ENCODE peak calls at places on chromosomes 7 and 10, in five cellular contexts. M, F, K, Z and I are unnamed samples.

GRCh38 chr10:76675951-76676587 is 961.5 kb downstream of the KCNMA1 start:
- DNase-seq in M (no peak), F (peak), K (peak), Z (peak), I (peak)

GRCh38 chr7:87875151-87876039 is 765 bp downstream of the SLC25A40 start:
- DNase-seq in M (peak), F (peak), K (peak), Z (peak), I (no peak)

GRCh38 chr7:126803060-126803665 is 449.6 kb downstream of the GRM8 start:
- DNase-seq in M (peak), F (peak), K (no peak), Z (no peak), I (peak)

GRCh38 chr7:137980308-137980707 is 21.6 kb downstream of the CREB3L2 start:
- DNase-seq in M (no peak), F (no peak), K (no peak), Z (no peak), I (no peak)

GRCh38 chr10:98408799-98409198 is 6.2 kb downstream of the PYROXD2 start:
- DNase-seq in M (no peak), F (no peak), K (no peak), Z (no peak), I (no peak)

GRCh38 chr7:111108526-111108925 is 17.6 kb downstream of the LRRN3 start:
- DNase-seq in M (no peak), F (no peak), K (no peak), Z (no peak), I (no peak)

GRCh38 chr7:130008941-130009847 is 42.0 kb downstream of the ZC3HC1 start:
- DNase-seq in M (no peak), F (peak), K (no peak), Z (no peak), I (peak)

GRCh38 chr7:5630670-5631069 is 150.8 kb downstream of the RNF216 start:
- DNase-seq in M (no peak), F (no peak), K (no peak), Z (no peak), I (no peak)

GRCh38 chr10:97003804-97004201 is 171.7 kb downstream of the LCOR start:
- DNase-seq in M (no peak), F (no peak), K (no peak), Z (no peak), I (no peak)

GRCh38 chr10:89653410-89653828 is 8.4 kb upstream of the PANK1 start:
- DNase-seq in M (peak), F (no peak), K (no peak), Z (no peak), I (no peak)

GRCh38 chr10:91907033-91907594 is 2.2 kb downstream of the FGFBP3 start:
- DNase-seq in M (no peak), F (no peak), K (no peak), Z (no peak), I (no peak)

GRCh38 chr7:122092964-122093797 is 50.9 kb downstream of the AASS start:
- DNase-seq in M (peak), F (peak), K (peak), Z (peak), I (peak)

GRCh38 chr7:25893436-25893835 is 258.6 kb upstream of the NFE2L3 start:
- DNase-seq in M (no peak), F (no peak), K (no peak), Z (no peak), I (no peak)

GRCh38 chr7:120794100-120794729 is 63.7 kb downstream of the TSPAN12 start:
- DNase-seq in M (peak), F (peak), K (no peak), Z (no peak), I (no peak)

GRCh38 chr7:127844707-127845331 is 186.4 kb downstream of the LRRC4 start:
- DNase-seq in M (no peak), F (no peak), K (no peak), Z (peak), I (peak)

GRCh38 chr7:149573519-149573918 is 75.9 kb upstream of the ZNF746 start:
- DNase-seq in M (no peak), F (no peak), K (no peak), Z (no peak), I (no peak)

GRCh38 chr7:130831817-130832481 is 97.9 kb upstream of the KLF14 start:
- DNase-seq in M (peak), F (peak), K (no peak), Z (no peak), I (no peak)

GRCh38 chr7:29343379-29343778 is 148.8 kb downstream of the CHN2 start:
- DNase-seq in M (no peak), F (no peak), K (no peak), Z (no peak), I (no peak)

GRCh38 chr7:155021699-155022145 is 18.8 kb upstream of the PAXIP1 start:
- DNase-seq in M (no peak), F (no peak), K (no peak), Z (no peak), I (no peak)

GRCh38 chr10:60821661-60822060 is 43.4 kb downstream of the CDK1 start:
- DNase-seq in M (no peak), F (no peak), K (no peak), Z (no peak), I (no peak)

GRCh38 chr7:121330053-121330833 is 1.4 kb downstream of the WNT16 start:
- DNase-seq in M (no peak), F (no peak), K (no peak), Z (no peak), I (no peak)

GRCh38 chr7:64849250-64849923 is 53.7 kb upstream of the ZNF273 start:
- DNase-seq in M (no peak), F (peak), K (no peak), Z (no peak), I (no peak)

GRCh38 chr7:6443372-6443941 is 4.3 kb downstream of the DAGLB start:
- DNase-seq in M (no peak), F (peak), K (no peak), Z (no peak), I (peak)

GRCh38 chr7:91348686-91349085 is 84.5 kb downstream of the FZD1 start:
- DNase-seq in M (no peak), F (no peak), K (no peak), Z (no peak), I (no peak)

GRCh38 chr10:126041804-126042231 is 145.5 kb downstream of the FANK1 start:
- DNase-seq in M (peak), F (no peak), K (peak), Z (peak), I (peak)

GRCh38 chr10:70354566-70355233 is 27.7 kb downstream of the LRRC20 start:
- DNase-seq in M (no peak), F (no peak), K (no peak), Z (no peak), I (no peak)
- H3K27ac ChIP-seq in M (no peak), F (no peak), K (no peak), Z (no peak), I (no peak)

DNA sequence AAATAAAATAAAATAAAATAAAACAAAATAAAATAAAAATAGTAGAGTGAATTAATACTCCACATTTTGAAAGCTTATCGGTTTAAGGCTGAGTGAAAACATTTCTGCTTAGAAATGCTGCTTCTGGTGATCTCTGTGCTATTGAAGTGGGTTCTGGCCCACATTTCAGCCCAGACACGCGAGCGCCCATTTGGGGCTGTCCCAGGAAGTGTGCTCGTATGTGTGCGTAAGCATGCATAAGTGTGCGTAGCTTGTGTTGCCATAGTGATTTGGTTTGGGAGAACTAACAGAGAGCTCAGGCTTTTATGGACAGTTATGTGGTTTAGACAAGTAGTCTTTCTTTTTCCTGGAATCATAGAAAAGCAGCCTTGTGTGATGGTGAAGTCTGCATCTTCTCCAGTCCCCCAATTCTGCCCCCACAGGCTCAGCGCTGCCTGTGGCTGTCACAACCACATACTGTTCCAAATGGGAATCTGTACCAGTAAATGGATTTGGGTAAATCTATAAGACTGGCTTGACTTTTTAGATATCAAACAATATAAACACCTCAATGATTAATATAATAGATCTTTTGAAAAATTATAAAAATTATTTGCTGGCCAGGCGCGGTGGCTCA is 29.8 kb upstream of the PURB start:
- DNase-seq in M (no peak), F (no peak), K (no peak), Z (no peak), I (peak)
- H3K27ac ChIP-seq in M (no peak), F (no peak), K (no peak), Z (no peak), I (no peak)

DNA sequence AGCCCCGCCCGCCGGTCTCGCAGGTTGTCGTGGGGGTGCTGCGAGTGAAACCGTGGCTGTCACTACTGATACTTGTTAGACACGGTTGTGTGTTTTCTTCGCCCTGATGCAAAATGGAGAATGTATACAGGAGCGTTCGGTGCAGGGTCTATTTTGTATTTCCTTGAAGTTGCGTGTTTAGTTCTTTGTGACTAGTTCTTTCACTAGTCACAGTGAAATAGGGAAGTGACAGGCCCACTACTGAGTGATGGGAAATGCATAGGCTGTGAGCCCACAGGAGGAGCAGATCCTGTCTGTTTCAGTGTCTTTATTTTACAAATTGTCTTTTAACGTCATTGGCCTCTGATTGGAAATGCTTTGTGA is 675 bp downstream of the ABRAXAS2 start:
- DNase-seq in M (no peak), F (no peak), K (no peak), Z (no peak), I (no peak)
- H3K27ac ChIP-seq in M (no peak), F (peak), K (no peak), Z (peak), I (peak)

DNA sequence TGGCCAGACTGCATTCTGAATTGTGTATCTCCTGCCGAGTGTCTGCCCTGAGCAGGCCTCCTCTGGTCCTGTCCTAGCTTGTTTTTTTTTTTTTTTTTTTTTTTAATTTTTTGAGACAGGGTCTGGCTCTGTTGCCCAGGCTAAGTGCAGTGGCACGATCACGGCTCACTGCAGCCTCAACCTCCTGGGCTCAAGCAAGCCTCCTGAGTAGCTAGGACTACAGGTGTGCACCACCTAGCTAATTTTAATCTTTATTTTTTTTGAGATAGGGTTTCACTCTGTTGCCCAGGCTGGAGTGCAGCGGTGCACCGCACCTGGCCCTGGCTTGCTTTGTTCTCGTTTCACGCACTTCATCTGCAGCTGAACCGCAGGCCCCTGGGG is 23.5 kb downstream of the COL26A1 start:
- DNase-seq in M (no peak), F (no peak), K (no peak), Z (no peak), I (no peak)
- H3K27ac ChIP-seq in M (no peak), F (no peak), K (no peak), Z (no peak), I (no peak)

GRCh38 chr10:680146-680545 is 9.3 kb downstream of the DIP2C start:
- DNase-seq in M (peak), F (no peak), K (peak), Z (peak), I (no peak)

GRCh38 chr10:679556-679955 is 9.9 kb downstream of the DIP2C start:
- DNase-seq in M (no peak), F (no peak), K (no peak), Z (no peak), I (no peak)

GRCh38 chr10:681670-682318 is 7.7 kb downstream of the DIP2C start:
- DNase-seq in M (no peak), F (no peak), K (no peak), Z (no peak), I (no peak)

GRCh38 chr10:682931-683447 is 6.5 kb downstream of the DIP2C start:
- DNase-seq in M (no peak), F (no peak), K (no peak), Z (no peak), I (no peak)

GRCh38 chr10:680745-681144 is 8.7 kb downstream of the DIP2C start:
- DNase-seq in M (no peak), F (no peak), K (no peak), Z (no peak), I (no peak)
- H3K27ac ChIP-seq in M (no peak), F (no peak), K (peak), Z (peak), I (no peak)

DNA sequence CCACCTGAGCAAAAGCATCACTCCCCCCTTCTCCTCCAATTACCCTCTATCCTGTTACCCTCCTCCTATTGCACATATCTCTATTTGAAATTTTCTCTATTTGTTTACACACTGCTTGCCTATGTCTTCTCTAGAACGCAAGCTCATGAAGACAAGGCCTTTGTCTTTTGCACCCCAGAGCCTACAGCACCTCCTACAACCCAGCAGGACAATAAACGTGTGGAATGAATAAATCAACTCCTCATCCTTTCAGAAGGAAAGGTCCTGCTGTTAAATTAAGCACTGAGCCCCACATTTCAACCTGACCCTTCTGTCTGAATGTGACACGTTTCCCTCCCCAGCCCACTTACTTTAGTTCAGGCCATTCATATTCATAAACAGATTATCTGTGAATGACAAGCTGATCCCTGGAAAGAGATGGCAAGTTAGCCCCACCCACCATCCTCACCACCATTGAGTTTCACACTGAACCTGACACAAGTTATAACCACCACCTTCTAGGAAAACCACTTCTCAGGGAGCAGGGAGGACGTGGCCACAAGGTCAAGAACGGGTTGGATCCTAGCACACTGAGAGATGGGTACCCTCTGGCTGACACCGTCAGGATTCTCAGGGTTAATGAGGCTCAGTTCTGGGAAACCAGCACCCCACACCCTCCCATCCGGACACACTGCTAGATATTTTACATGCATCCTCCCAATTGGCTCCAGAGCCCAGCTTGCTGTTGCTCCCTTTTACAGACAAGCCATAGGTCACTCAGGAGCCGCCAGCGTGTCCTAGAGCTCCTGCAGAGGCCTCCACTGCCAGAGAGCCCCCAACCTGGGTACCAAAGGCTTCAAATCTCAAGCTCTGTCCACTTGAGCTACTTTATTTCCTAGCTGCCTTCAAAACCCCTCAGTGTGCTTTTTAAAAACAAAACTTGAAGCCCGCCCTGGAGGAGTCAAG is 933 bp downstream of the PRTFDC1 start:
- DNase-seq in M (no peak), F (no peak), K (peak), Z (no peak), I (peak)
- H3K27ac ChIP-seq in M (no peak), F (peak), K (peak), Z (peak), I (peak)

GRCh38 chr10:32943395-32943794 is 14.6 kb downstream of the ITGB1 start:
- DNase-seq in M (no peak), F (no peak), K (no peak), Z (no peak), I (no peak)

GRCh38 chr10:32941357-32941756 is 16.7 kb downstream of the ITGB1 start:
- DNase-seq in M (no peak), F (no peak), K (no peak), Z (no peak), I (no peak)

GRCh38 chr10:32946108-32946507 is 11.9 kb downstream of the ITGB1 start:
- DNase-seq in M (no peak), F (no peak), K (no peak), Z (no peak), I (no peak)

GRCh38 chr10:32942081-32942480 is 15.9 kb downstream of the ITGB1 start:
- DNase-seq in M (no peak), F (no peak), K (no peak), Z (no peak), I (no peak)

GRCh38 chr10:32943854-32944661 is 14.0 kb downstream of the ITGB1 start:
- DNase-seq in M (no peak), F (no peak), K (no peak), Z (peak), I (no peak)
- H3K27ac ChIP-seq in M (no peak), F (peak), K (peak), Z (peak), I (no peak)

GRCh38 chr7:28135296-28135695 is 45.3 kb downstream of the JAZF1 start:
- DNase-seq in M (no peak), F (no peak), K (no peak), Z (no peak), I (no peak)
- H3K27ac ChIP-seq in M (no peak), F (no peak), K (no peak), Z (peak), I (peak)